ENCODE peak calls at places on chromosomes 4 and X, in seven cellular contexts. A, C, J, U, B, R and N are unnamed samples.

GRCh38 chr4:123235431-123235830 is 161.2 kb upstream of the SPRY1 start:
- DNase-seq in J (no peak), C (no peak), B (no peak), U (no peak), R (no peak), A (no peak), N (no peak)

GRCh38 chr4:138875886-138876608 is 139.5 kb upstream of the NOCT start:
- DNase-seq in A (no peak), U (no peak), C (no peak), B (no peak), J (no peak), R (no peak), N (no peak)

GRCh38 chr4:76624271-76624681 is 189.2 kb downstream of the SHROOM3 start:
- DNase-seq in R (peak; percentile 69), C (no peak), U (peak; percentile 83), B (peak; percentile 72), J (peak; percentile 52), A (peak; percentile 92), N (no peak)

GRCh38 chr4:135274461-135274860 is 1072.9 kb upstream of the PABPC4L start:
- DNase-seq in U (no peak), R (no peak), J (no peak), B (no peak), C (no peak), A (no peak), N (no peak)

GRCh38 chrX:16826207-16826606 is 39.9 kb downstream of the TXLNG start:
- DNase-seq in J (no peak), C (peak; percentile 38), U (no peak), A (no peak), R (no peak), B (no peak), N (no peak)

GRCh38 chr4:173543266-173543665 is 13.2 kb upstream of the HAND2 start:
- DNase-seq in A (no peak), B (no peak), J (no peak), C (no peak), U (no peak), R (no peak), N (no peak)

GRCh38 chr4:150906987-150907633 is 108.0 kb downstream of the LRBA start:
- DNase-seq in R (no peak), C (no peak), U (no peak), J (no peak), B (no peak), A (no peak), N (peak; percentile 2)

GRCh38 chr4:61540944-61541343 is 340.8 kb downstream of the ADGRL3 start:
- DNase-seq in C (no peak), J (no peak), R (no peak), A (no peak), B (peak; percentile 68), U (no peak), N (no peak)

GRCh38 chrX:135389717-135390116 is 32.0 kb upstream of the SMIM10L2A start:
- DNase-seq in B (no peak), R (no peak), A (no peak), C (no peak), U (no peak), J (no peak), N (no peak)

GRCh38 chrX:78092296-78092695 is 11.8 kb upstream of the PGK1 start:
- DNase-seq in B (peak; percentile 82), C (no peak), A (no peak), J (no peak), U (no peak), R (no peak), N (peak; percentile 11)

GRCh38 chr4:77695769-77696168 is 90.1 kb downstream of the CXCL13 start:
- DNase-seq in R (no peak), C (no peak), U (no peak), B (no peak), J (no peak), A (no peak), N (no peak)

GRCh38 chr4:7766086-7766485 is 173.6 kb downstream of the AFAP1 start:
- DNase-seq in U (no peak), A (no peak), B (no peak), R (no peak), C (no peak), J (no peak), N (no peak)

GRCh38 chr4:52861879-52862604 is at the start of gene RASL11B:
- DNase-seq in A (peak; percentile 90), J (peak; percentile 76), B (peak; percentile 94), U (peak; percentile 88), C (peak; percentile 82), R (peak; percentile 36), N (peak; percentile 72)

GRCh38 chr4:141102367-141102766 is 30.9 kb downstream of the RNF150 start:
- DNase-seq in J (no peak), C (no peak), U (no peak), R (no peak), A (no peak), B (no peak), N (no peak)

GRCh38 chr4:15569746-15570145 is 85.4 kb downstream of the FBXL5 start:
- DNase-seq in B (no peak), A (no peak), J (no peak), R (no peak), C (no peak), U (no peak), N (no peak)

GRCh38 chr4:8373973-8374545 is 66.5 kb downstream of the ACOX3 start:
- DNase-seq in U (no peak), A (no peak), J (no peak), C (no peak), B (no peak), R (no peak), N (no peak)

GRCh38 chrX:110004210-110004609 is 1.3 kb downstream of the TMEM164 start:
- DNase-seq in R (no peak), J (no peak), A (no peak), B (peak; percentile 49), U (no peak), C (no peak), N (no peak)

GRCh38 chr4:123444298-123444731 is 47.7 kb downstream of the SPRY1 start:
- DNase-seq in J (no peak), A (no peak), R (no peak), U (peak; percentile 32), B (peak; percentile 84), C (peak; percentile 11), N (peak; percentile 68)

GRCh38 chr4:157221895-157222763 is 1.6 kb downstream of the GRIA2 start:
- DNase-seq in U (no peak), A (peak; percentile 79), J (peak; percentile 52), R (no peak), C (no peak), B (peak; percentile 87), N (no peak)

GRCh38 chr4:98780111-98780549 is 121.7 kb upstream of the TSPAN5 start:
- DNase-seq in R (no peak), A (no peak), C (no peak), U (no peak), B (no peak), J (no peak), N (no peak)

GRCh38 chrX:151901821-151902220 is 10.9 kb upstream of the MAGEA4 start:
- DNase-seq in U (no peak), J (no peak), A (no peak), R (no peak), C (no peak), B (no peak), N (no peak)

GRCh38 chrX:111207851-111208250 is 62.4 kb downstream of the CAPN6 start:
- DNase-seq in A (no peak), J (no peak), U (no peak), R (no peak), B (no peak), C (no peak), N (no peak)

GRCh38 chr4:41933997-41934812 is 1.0 kb upstream of the TMEM33 start:
- DNase-seq in B (no peak), U (no peak), A (no peak), J (no peak), R (no peak), C (no peak), N (no peak)

GRCh38 chr4:163542275-163542674 is 47.8 kb downstream of the TMA16 start:
- DNase-seq in B (no peak), C (no peak), J (no peak), U (no peak), A (no peak), R (no peak), N (no peak)

GRCh38 chrX:65034292-65034640 is 58.0 kb upstream of the ZC4H2 start:
- DNase-seq in J (no peak), U (no peak), A (no peak), B (no peak), C (no peak), R (no peak), N (no peak)
- H3K4me3 ChIP-seq in J (peak overlapping the region; percentile 68), U (peak overlapping the region; percentile 61), A (peak overlapping the region; percentile 71), B (peak overlapping the region; percentile 81), C (no peak overlapping the region), R (peak overlapping the region; percentile 80), N (peak overlapping the region; percentile 15)

GRCh38 chrX:63784902-63785692 is at the start of gene ARHGEF9:
- DNase-seq in C (no peak), J (peak; percentile 15), B (peak; percentile 81), U (peak; percentile 31), A (no peak), R (no peak), N (peak; percentile 20)
- H3K4me3 ChIP-seq in C (no peak within 1 kb of the TSS), J (peak within 1 kb of the TSS; percentile 30), B (peak within 1 kb of the TSS; percentile 64), U (peak within 1 kb of the TSS; percentile 48), A (peak within 1 kb of the TSS; percentile 67), R (peak within 1 kb of the TSS; percentile 80), N (peak within 1 kb of the TSS; percentile 59)

GRCh38 chr4:133148690-133149363 is at the start of gene PCDH10:
- DNase-seq in C (no peak), A (peak; percentile 97), U (peak; percentile 84), B (peak; percentile 99), R (peak; percentile 77), J (peak; percentile 87), N (peak; percentile 86)
- H3K4me3 ChIP-seq in C (no peak within 1 kb of the TSS), A (peak within 1 kb of the TSS; percentile 79), U (peak within 1 kb of the TSS; percentile 40), B (peak within 1 kb of the TSS; percentile 98), R (peak within 1 kb of the TSS; percentile 80), J (peak within 1 kb of the TSS; percentile 43), N (peak within 1 kb of the TSS; percentile 46)

DNA sequence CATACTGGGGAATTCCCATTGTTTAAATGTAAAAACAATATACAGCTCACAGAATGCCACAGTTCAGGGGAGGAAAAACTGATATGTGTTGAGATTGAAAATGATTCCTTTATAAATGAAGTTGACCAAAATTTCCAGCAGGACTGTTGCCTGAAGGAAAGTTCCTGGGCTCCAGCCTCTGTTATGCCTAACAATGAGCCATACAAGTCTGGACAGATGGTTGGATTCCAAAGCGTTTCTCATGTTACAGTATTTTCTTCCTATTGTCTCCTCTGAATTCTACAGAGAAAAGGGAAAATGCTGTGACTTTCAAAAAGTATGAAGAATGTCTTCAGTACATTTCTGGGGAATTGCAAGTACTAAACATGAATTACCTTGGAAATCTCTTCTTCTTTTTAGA is 73.3 kb downstream of the ALPK1 start:
- DNase-seq in R (no peak), C (no peak), J (no peak), U (no peak), B (no peak), A (no peak), N (no peak)
- H3K4me3 ChIP-seq in R (no peak overlapping the region), C (no peak overlapping the region), J (no peak overlapping the region), U (no peak overlapping the region), B (no peak overlapping the region), A (no peak overlapping the region), N (no peak overlapping the region)

GRCh38 chrX:43973249-43973672 is at the start of gene NDP:
- DNase-seq in A (no peak), B (peak; percentile 43), C (no peak), U (no peak), J (no peak), R (no peak), N (no peak)
- H3K4me3 ChIP-seq in A (peak within 1 kb of the TSS; percentile 54), B (no peak within 1 kb of the TSS), C (no peak within 1 kb of the TSS), U (peak within 1 kb of the TSS; percentile 38), J (peak within 1 kb of the TSS; percentile 33), R (peak within 1 kb of the TSS; percentile 64), N (peak within 1 kb of the TSS; percentile 18)

GRCh38 chrX:132331532-132331931 is 112.3 kb upstream of the RAP2C start:
- DNase-seq in A (no peak), R (no peak), C (no peak), J (no peak), U (no peak), B (no peak), N (no peak)
- H3K4me3 ChIP-seq in A (no peak overlapping the region), R (no peak overlapping the region), C (no peak overlapping the region), J (no peak overlapping the region), U (no peak overlapping the region), B (no peak overlapping the region), N (no peak overlapping the region)